ENCODE peak calls at places on chromosomes 13 and 19, in four cellular contexts. F is small intestine, S is testis, V is cardiac muscle cell. W is an unnamed sample. For H3K4me1, the result is how much of the 10 kb centered on the place peaks cover.

GRCh38 chr13:113629814-113630213 is 28.2 kb downstream of the ATP4B start:
- DNase-seq in V (no peak), S (no peak), F (no peak), W (no peak)

GRCh38 chr19:49316284-49316683 is 8.7 kb downstream of the SLC6A16 start:
- DNase-seq in F (no peak), S (no peak), V (no peak), W (no peak)

GRCh38 chr13:26964278-26965057 is 203.9 kb upstream of the GPR12 start:
- DNase-seq in S (no peak), V (peak), F (no peak), W (no peak)

GRCh38 chr19:45097776-45098520 is 5.0 kb downstream of the PPP1R37 start:
- DNase-seq in V (peak), F (peak), S (peak), W (no peak)

GRCh38 chr13:94858856-94859811 is 146.8 kb upstream of the SOX21 start:
- DNase-seq in F (no peak), S (peak), V (peak), W (no peak)

GRCh38 chr19:48659768-48660167 is 13.0 kb downstream of the NTN5 start:
- DNase-seq in F (peak), V (no peak), S (no peak), W (no peak)

GRCh38 chr13:77919351-77920294 is 992 bp upstream of the EDNRB start:
- DNase-seq in V (peak), S (peak), F (no peak), W (no peak)

GRCh38 chr19:31338069-31338767 is 11.0 kb downstream of the TSHZ3 start:
- DNase-seq in S (peak), F (no peak), V (peak), W (no peak)

GRCh38 chr19:33273881-33274662 is 28.3 kb downstream of the CEBPA start:
- DNase-seq in V (peak), S (peak), F (peak), W (peak)

GRCh38 chr13:48160879-48161278 is 66.0 kb upstream of the MED4 start:
- DNase-seq in S (no peak), V (peak), F (no peak), W (no peak)

GRCh38 chr13:29484796-29485195 is 110.7 kb downstream of the SLC7A1 start:
- DNase-seq in S (no peak), V (no peak), F (no peak), W (no peak)

GRCh38 chr19:50003810-50004419 is 21.3 kb downstream of the VRK3 start:
- DNase-seq in F (peak), S (no peak), V (peak), W (no peak)

GRCh38 chr13:50722437-50723125 is 120.9 kb downstream of the DLEU7 start:
- DNase-seq in V (no peak), F (no peak), S (no peak), W (no peak)

GRCh38 chr13:48163066-48163465 is 68.2 kb upstream of the MED4 start:
- DNase-seq in S (no peak), F (no peak), V (peak), W (no peak)

GRCh38 chr13:77565635-77566034 is 30.1 kb downstream of the SCEL start:
- DNase-seq in V (peak), F (no peak), S (no peak), W (no peak)

GRCh38 chr19:50500060-50500752 is 10.8 kb downstream of the JOSD2 start:
- DNase-seq in S (no peak), F (no peak), V (no peak), W (no peak)

DNA sequence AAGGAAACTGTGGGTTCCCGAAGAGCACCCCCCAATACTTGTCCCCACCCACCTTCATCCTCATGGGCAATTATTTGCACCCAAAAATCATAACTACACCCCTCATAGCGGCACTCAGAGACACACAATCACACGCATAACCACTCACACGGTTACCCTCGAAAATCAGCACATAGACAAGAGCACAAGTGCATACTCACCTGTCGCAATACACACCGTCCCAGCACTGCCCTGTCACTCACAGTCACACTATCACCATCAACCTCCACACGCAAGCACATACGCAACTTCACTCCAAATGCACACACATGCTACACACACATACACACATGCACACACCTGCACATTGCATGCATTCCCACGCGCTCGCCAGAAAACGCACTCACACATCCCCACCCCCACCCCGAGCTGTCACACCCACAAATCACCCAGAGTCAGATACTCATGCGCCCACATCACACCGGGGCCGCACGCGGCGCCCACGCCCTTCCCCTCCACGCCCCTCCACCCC is 535 bp downstream of the COL5A3 start:
- DNase-seq in S (no peak), F (no peak), V (no peak), W (no peak)
- H3K4me1 ChIP-seq in S (under half), F (under half), V (under half), W (under half)

DNA sequence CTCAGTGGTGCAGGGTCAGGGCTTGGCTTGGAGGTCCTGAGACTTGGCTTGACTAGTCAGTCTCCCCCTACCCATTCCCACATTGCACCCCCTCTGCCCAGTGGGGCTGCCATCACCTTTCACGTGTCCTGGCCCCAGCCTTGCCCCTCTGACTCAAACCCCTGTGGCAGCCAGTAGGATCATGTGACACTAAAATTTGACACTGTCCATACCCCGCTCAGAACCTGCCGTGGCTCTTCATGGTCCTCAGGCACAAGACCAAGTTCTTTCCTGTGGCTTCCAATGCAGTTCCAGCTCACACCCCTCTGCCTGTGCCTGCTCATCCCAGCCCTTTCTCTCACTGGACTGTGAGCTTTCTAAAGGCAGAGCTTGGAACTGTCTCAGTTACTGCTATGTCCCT is 2.2 kb downstream of the PSMD8 start:
- DNase-seq in V (no peak), S (no peak), F (no peak), W (no peak)
- H3K4me1 ChIP-seq in V (under half), S (under half), F (under half), W (under half)

GRCh38 chr13:97249093-97249787 is 27.1 kb downstream of the MBNL2 start:
- DNase-seq in S (no peak), F (no peak), V (peak), W (no peak)
- H3K4me1 ChIP-seq in S (under half), F (under half), V (under half), W (under half)

GRCh38 chr13:21043898-21044297 is 17.5 kb downstream of the LATS2 start:
- DNase-seq in S (no peak), V (peak), F (no peak), W (no peak)
- H3K4me1 ChIP-seq in S (under half), V (under half), F (under half), W (under half)

GRCh38 chr19:3664879-3665642 is 35.2 kb downstream of the PIP5K1C start:
- DNase-seq in S (no peak), F (no peak), V (no peak), W (no peak)
- H3K4me1 ChIP-seq in S (under half), F (under half), V (under half), W (under half)

GRCh38 chr19:41543582-41543981 is 32.4 kb upstream of the CEACAM21 start:
- DNase-seq in V (no peak), F (no peak), S (no peak), W (no peak)
- H3K4me1 ChIP-seq in V (under half), F (under half), S (under half), W (half or more)

DNA sequence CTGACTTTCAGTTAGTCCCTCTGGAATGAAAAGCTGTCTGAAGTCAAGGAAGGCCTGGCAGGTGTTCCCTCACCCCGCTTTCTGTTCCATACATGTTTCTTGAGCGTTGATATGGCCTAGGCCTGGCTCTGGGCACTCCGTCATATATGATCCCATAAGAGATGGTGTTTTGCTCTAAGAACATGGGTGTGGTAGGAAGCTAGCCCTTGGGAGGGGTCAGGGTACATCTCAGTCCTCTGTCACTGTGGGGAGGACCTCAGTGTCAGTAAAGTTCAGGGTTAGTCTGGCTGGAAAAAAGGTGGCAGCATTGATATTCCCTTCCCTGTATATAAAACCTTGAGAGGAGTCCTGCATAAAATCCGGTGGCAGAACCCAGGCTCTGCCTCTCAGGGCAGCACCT is 73.5 kb upstream of the NPAS1 start:
- DNase-seq in S (no peak), F (peak), V (no peak), W (no peak)
- H3K4me1 ChIP-seq in S (under half), F (under half), V (under half), W (under half)

DNA sequence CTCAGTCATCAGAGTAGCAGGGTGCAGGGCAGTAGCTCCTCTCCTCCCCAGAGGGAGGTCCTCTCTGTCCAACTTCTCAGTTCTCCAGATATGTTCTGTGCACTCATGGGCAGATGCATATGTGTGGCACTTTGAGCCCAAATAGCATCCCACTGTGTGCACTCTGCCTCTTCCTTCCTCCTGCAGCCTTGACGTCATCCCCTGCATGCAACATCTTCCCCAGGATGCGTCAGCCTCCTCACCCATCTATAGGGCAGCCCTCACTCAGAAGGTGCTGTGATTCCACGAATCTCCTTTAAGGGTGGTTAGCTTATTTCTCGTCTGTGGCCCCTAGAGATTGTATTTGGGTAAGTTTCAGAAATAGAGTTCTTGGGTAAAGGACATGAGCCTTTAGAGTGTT is 22.1 kb upstream of the CRTC1 start:
- DNase-seq in V (no peak), F (no peak), S (no peak), W (no peak)
- H3K4me1 ChIP-seq in V (under half), F (under half), S (under half), W (under half)

DNA sequence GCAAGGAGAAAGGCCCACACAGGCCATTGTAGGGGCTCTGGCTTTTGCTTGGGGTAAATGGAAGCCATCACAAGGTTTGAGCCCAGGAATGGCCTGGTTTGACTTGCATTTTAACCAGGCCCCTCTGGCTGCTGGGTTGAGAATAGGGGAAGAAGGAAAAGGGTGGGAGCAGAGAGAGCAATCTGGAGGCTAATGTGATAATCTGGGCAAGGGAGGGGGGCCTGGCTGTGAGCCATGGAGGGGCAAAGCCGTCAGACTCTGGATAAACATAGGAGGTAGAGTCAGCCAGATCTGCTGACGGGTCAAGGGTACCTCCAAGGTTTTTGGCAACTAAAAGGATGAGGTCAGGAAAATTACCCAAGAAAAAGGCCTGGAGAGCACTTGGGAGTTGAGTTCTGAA is 41.6 kb downstream of the RFX2 start:
- DNase-seq in S (no peak), F (no peak), V (no peak), W (no peak)
- H3K4me1 ChIP-seq in S (under half), F (under half), V (under half), W (under half)

GRCh38 chr19:29667390-29667783 is 2.1 kb downstream of the PLEKHF1 start:
- DNase-seq in S (no peak), F (no peak), V (no peak), W (no peak)
- H3K4me1 ChIP-seq in S (half or more), F (under half), V (under half), W (half or more)

W was measured in CD8-positive, alpha-beta T cell.